ENCODE peak calls at places on chromosomes 6 and 20, in four cellular contexts. F is HFFc6, G is type B pancreatic cell, S is astrocyte of the spinal cord. O is an unnamed sample.

GRCh38 chr6:49890988-49891387 is 24.7 kb upstream of the CRISP1 start:
- DNase-seq in F (no peak), G (no peak), S (no peak), O (no peak)

GRCh38 chr6:7671581-7671980 is 54.3 kb upstream of the BMP6 start:
- DNase-seq in F (no peak), G (no peak), S (peak), O (no peak)

GRCh38 chr6:43368517-43369160 is 808 bp downstream of the ZNF318 start:
- DNase-seq in F (peak), G (no peak), S (peak), O (no peak)

GRCh38 chr6:76326866-76327265 is 254.4 kb upstream of the IMPG1 start:
- DNase-seq in F (no peak), G (no peak), S (no peak), O (no peak)

GRCh38 chr6:159916237-159916636 is 25.4 kb downstream of the MAS1 start:
- DNase-seq in F (no peak), G (no peak), S (no peak), O (no peak)

GRCh38 chr20:37392441-37393195 is 46.7 kb downstream of the SRC start:
- DNase-seq in F (no peak), G (no peak), S (no peak), O (no peak)

GRCh38 chr6:53361549-53362031 is 12.8 kb upstream of the ELOVL5 start:
- DNase-seq in F (peak), G (no peak), S (peak), O (no peak)

GRCh38 chr20:59164681-59165388 is 1.2 kb downstream of the ZNF831 start:
- DNase-seq in F (no peak), G (no peak), S (no peak), O (no peak)

GRCh38 chr20:32474009-32474716 is 111.0 kb downstream of the NOL4L start:
- DNase-seq in F (no peak), G (no peak), S (no peak), O (no peak)

GRCh38 chr20:45136911-45137310 is 12.6 kb upstream of the WFDC12 start:
- DNase-seq in F (no peak), G (no peak), S (no peak), O (no peak)

DNA sequence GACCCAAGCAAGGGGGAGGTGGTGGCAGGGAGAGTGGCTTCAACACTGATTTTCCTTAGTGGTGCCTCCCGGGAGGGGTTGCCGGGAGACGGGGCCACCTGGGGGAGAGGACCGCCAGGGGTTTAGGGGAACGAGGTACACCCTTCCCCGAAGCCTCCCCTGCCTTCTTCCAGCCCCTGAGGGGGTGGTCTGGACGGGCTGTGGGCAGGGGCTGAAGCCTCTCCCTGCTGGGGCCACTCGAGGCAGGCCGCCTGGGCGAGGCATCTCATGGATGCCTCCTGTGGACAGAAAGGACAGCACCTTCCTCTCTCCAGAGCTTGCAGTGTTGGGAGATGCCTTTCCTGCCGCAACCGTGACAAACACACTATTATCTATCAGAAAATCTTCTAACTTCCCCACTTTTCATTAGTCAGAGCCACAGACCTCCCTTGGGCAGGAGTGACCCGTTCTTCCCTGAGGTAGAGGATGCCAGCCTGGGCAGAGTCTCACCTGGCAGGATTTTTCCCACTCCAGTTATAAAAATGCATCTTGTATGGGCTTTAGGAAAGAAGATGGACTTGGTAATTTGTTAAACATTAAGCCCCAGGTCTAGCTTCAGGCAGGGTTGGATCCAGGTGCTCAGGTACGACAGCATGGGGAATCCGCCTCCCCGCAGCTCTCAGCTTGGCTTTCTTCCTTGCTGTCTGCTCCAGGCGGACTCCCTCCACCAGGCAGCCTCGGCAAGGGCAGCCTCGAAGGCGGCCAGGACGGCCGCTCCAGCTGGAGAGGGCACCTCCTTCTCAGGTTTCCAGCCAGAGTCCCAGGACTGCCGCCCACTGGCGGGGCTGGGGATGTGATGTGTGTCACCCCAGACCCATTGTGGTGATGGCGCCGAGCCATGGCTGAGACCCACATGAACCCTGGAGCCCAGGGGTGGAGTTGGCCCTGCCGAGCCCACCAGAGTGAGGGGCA is 11.0 kb downstream of the HRH3 start:
- DNase-seq in F (no peak), G (no peak), S (no peak), O (no peak)
- TF ChIP-seq CTCF in F (no peak), G (no peak), S (no peak), O (no peak)

GRCh38 chr6:110538416-110539060 is 62.1 kb upstream of the SLC22A16 start:
- DNase-seq in F (peak), G (no peak), S (no peak), O (no peak)

GRCh38 chr6:110537208-110538123 is 61.1 kb upstream of the SLC22A16 start:
- DNase-seq in F (peak), G (no peak), S (peak), O (no peak)

GRCh38 chr6:110532401-110532800 is 56.0 kb upstream of the SLC22A16 start:
- DNase-seq in F (no peak), G (no peak), S (no peak), O (no peak)

GRCh38 chr6:110530671-110531070 is 54.3 kb upstream of the SLC22A16 start:
- DNase-seq in F (no peak), G (no peak), S (no peak), O (no peak)

GRCh38 chr6:110534731-110535164 is 58.3 kb upstream of the SLC22A16 start:
- DNase-seq in F (peak), G (no peak), S (peak), O (no peak)
- TF ChIP-seq CTCF in F (peak), G (no peak), S (no peak), O (no peak)

GRCh38 chr6:84779380-84779779 is 15.0 kb upstream of the TBX18 start:
- DNase-seq in F (peak), G (no peak), S (no peak), O (no peak)
- TF ChIP-seq CTCF in F (peak), G (no peak), S (peak), O (peak)

GRCh38 chr6:137661601-137662000 is 167.4 kb upstream of the OLIG3 start:
- DNase-seq in F (no peak), G (no peak), S (no peak), O (no peak)
- TF ChIP-seq CTCF in F (peak), G (peak), S (peak), O (peak)